ENCODE peak calls at places on chromosomes 1 and 21, in five cellular contexts. R, T, B, P and L are unnamed samples.

GRCh38 chr1:223030871-223031270 is 112.2 kb downstream of the TLR5 start:
- DNase-seq in R (no peak), T (no peak), B (no peak), P (no peak), L (no peak)

GRCh38 chr1:19682257-19682656 is 17.6 kb downstream of the HTR6 start:
- DNase-seq in R (no peak), T (no peak), B (no peak), P (no peak), L (no peak)

GRCh38 chr1:95381980-95382379 is 148.0 kb downstream of the RWDD3 start:
- DNase-seq in R (no peak), T (no peak), B (no peak), P (no peak), L (no peak)

GRCh38 chr1:10522324-10522860 is 47.6 kb downstream of the PEX14 start:
- DNase-seq in R (no peak), T (no peak), B (no peak), P (no peak), L (no peak)

GRCh38 chr1:154768456-154769125 is 101.5 kb downstream of the KCNN3 start:
- DNase-seq in R (no peak), T (no peak), B (no peak), P (no peak), L (no peak)

GRCh38 chr1:23597635-23598388 is 38.5 kb upstream of the ID3 start:
- DNase-seq in R (no peak), T (no peak), B (no peak), P (no peak), L (no peak)

GRCh38 chr1:50023292-50024159 is at the start of gene AGBL4:
- DNase-seq in R (no peak), T (no peak), B (no peak), P (peak; percentile 12), L (no peak)

GRCh38 chr1:1183833-1184775 is 10.4 kb downstream of the TTLL10 start:
- DNase-seq in R (no peak), T (no peak), B (peak; percentile 0), P (no peak), L (no peak)

GRCh38 chr1:157482174-157482573 is 70.1 kb downstream of the FCRL5 start:
- DNase-seq in R (no peak), T (no peak), B (no peak), P (no peak), L (no peak)

GRCh38 chr1:93338426-93338825 is 7.3 kb upstream of the DR1 start:
- DNase-seq in R (no peak), T (no peak), B (no peak), P (peak; percentile 28), L (no peak)

GRCh38 chr1:230262867-230263572 is 163.1 kb downstream of the PGBD5 start:
- DNase-seq in R (no peak), T (peak; percentile 13), B (no peak), P (no peak), L (no peak)

GRCh38 chr1:236980673-236981072 is 23.6 kb downstream of the MT1HL1 start:
- DNase-seq in R (no peak), T (no peak), B (no peak), P (no peak), L (no peak)

GRCh38 chr1:59814901-59815825 is at the start of gene HOOK1:
- DNase-seq in R (no peak), T (no peak), B (no peak), P (peak; percentile 1), L (no peak)

GRCh38 chr1:173669491-173669941 is at the start of gene ANKRD45:
- DNase-seq in R (no peak), T (no peak), B (no peak), P (peak; percentile 43), L (no peak)

GRCh38 chr1:225462714-225463574 is 35.1 kb upstream of the LBR start:
- DNase-seq in R (no peak), T (no peak), B (no peak), P (no peak), L (no peak)

GRCh38 chr21:36538761-36539160 is 58.8 kb upstream of the CLDN14 start:
- DNase-seq in R (no peak), T (no peak), B (no peak), P (no peak), L (no peak)

GRCh38 chr1:100631015-100631521 is 88.5 kb upstream of the VCAM1 start:
- DNase-seq in R (no peak), T (no peak), B (no peak), P (no peak), L (no peak)

GRCh38 chr1:157137051-157137772 is 983 bp downstream of the ETV3 start:
- DNase-seq in R (no peak), T (no peak), B (no peak), P (peak; percentile 31), L (no peak)

GRCh38 chr1:79004916-79005315 is 1.6 kb downstream of the ADGRL4 start:
- DNase-seq in R (no peak), T (no peak), B (no peak), P (no peak), L (no peak)

GRCh38 chr1:192706936-192707335 is 71.0 kb downstream of the RGS13 start:
- DNase-seq in R (no peak), T (no peak), B (no peak), P (no peak), L (no peak)

GRCh38 chr1:41882068-41882477 is 36.6 kb downstream of the HIVEP3 start:
- DNase-seq in R (no peak), T (no peak), B (no peak), P (no peak), L (no peak)

GRCh38 chr1:9787702-9788101 is 36.1 kb downstream of the CLSTN1 start:
- DNase-seq in R (no peak), T (peak; percentile 44), B (no peak), P (no peak), L (no peak)

GRCh38 chr1:7401814-7402547 is 369.1 kb upstream of the VAMP3 start:
- DNase-seq in R (no peak), T (no peak), B (no peak), P (peak; percentile 95), L (no peak)

GRCh38 chr21:41167348-41168342 is at the start of gene BACE2:
- DNase-seq in R (peak; percentile 81), T (peak; percentile 61), B (no peak), P (peak; percentile 31), L (peak; percentile 77)

GRCh38 chr1:234072793-234073192 is 168.3 kb downstream of the SLC35F3 start:
- DNase-seq in R (no peak), T (no peak), B (no peak), P (no peak), L (no peak)

GRCh38 chr1:205802060-205802459 is 10.9 kb downstream of the SLC41A1 start:
- DNase-seq in R (no peak), T (no peak), B (no peak), P (no peak), L (no peak)

GRCh38 chr1:116824631-116825399 is 70.6 kb downstream of the CD2 start:
- DNase-seq in R (no peak), T (no peak), B (no peak), P (no peak), L (no peak)

GRCh38 chr1:200311256-200311655 is 98.6 kb downstream of the ZNF281 start:
- DNase-seq in R (no peak), T (no peak), B (no peak), P (no peak), L (no peak)

GRCh38 chr21:28699591-28700259 is 293.0 kb downstream of the LTN1 start:
- DNase-seq in R (no peak), T (no peak), B (no peak), P (no peak), L (no peak)

GRCh38 chr1:216665381-216665780 is 57.8 kb downstream of the ESRRG start:
- DNase-seq in R (no peak), T (no peak), B (no peak), P (no peak), L (no peak)

GRCh38 chr1:95371666-95372320 is 137.8 kb downstream of the RWDD3 start:
- DNase-seq in R (no peak), T (no peak), B (no peak), P (no peak), L (no peak)

GRCh38 chr1:226125097-226125630 is 61.4 kb downstream of the ACBD3 start:
- DNase-seq in R (peak; percentile 85), T (peak; percentile 90), B (peak; percentile 80), P (peak; percentile 85), L (peak; percentile 89)

DNA sequence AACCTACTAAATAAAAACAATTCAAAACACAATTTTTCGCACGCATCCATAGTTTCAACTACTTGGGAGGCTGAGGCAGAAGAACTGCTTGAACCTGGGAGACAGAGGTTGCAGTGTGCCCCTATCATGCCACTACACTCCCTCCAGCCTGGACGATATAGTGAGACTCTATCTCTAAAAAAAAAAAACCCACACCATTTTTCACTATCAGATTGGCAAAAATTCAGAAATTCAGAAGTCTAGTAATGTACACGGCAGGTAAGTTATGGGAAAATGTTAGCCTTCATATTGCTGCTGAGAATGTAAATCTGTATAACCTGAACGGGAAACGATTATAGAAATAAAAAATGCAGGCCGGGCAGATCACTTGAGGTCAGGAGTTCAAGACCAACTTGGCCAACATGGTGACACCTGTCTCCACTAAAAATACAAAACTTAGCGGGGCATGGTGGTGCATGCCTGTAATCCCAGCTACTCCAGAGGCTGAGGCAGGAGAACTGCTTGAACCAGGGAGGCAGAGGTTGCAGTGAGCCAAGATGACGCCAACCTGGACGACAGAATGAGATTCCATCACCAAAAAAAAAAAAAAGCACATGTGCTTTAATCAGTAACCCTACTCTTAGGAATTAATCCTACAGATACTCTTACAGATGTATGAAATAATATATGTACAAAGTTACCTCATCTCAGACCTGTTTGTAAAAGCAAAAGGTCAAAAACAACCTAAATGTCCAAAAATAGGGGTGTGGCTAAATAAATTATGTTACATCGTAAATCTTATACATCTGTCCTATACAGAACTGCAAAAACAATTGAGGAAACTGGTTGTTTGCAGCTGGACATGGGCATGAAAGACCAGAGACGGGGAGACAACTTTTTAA is 37.9 kb downstream of the ARID4B start:
- DNase-seq in R (no peak), T (no peak), B (no peak), P (no peak), L (no peak)
- H3K4me3 ChIP-seq in R (no peak overlapping the region), T (no peak overlapping the region), B (no peak overlapping the region), P (no peak overlapping the region), L (no peak overlapping the region)

GRCh38 chr1:150619576-150620509 is 9.6 kb downstream of the ENSA start:
- DNase-seq in R (no peak), T (no peak), B (no peak), P (peak; percentile 51), L (no peak)
- H3K4me1 ChIP-seq in R (peaks cover 28% of the 10 kb centered on the region), T (peaks cover 34% of the 10 kb centered on the region), B (peaks cover 43% of the 10 kb centered on the region), P (peaks cover 23% of the 10 kb centered on the region), L (peaks cover 47% of the 10 kb centered on the region)

GRCh38 chr1:152109231-152109997 is 5.8 kb downstream of the TCHH start:
- DNase-seq in R (no peak), T (no peak), B (no peak), P (no peak), L (no peak)
- H3K9me3 ChIP-seq in R (peaks cover 12% of the 10 kb centered on the region), T (no peaks in the 10 kb centered on the region), B (no peaks in the 10 kb centered on the region), P (peaks cover 6% of the 10 kb centered on the region), L (no peaks in the 10 kb centered on the region)

DNA sequence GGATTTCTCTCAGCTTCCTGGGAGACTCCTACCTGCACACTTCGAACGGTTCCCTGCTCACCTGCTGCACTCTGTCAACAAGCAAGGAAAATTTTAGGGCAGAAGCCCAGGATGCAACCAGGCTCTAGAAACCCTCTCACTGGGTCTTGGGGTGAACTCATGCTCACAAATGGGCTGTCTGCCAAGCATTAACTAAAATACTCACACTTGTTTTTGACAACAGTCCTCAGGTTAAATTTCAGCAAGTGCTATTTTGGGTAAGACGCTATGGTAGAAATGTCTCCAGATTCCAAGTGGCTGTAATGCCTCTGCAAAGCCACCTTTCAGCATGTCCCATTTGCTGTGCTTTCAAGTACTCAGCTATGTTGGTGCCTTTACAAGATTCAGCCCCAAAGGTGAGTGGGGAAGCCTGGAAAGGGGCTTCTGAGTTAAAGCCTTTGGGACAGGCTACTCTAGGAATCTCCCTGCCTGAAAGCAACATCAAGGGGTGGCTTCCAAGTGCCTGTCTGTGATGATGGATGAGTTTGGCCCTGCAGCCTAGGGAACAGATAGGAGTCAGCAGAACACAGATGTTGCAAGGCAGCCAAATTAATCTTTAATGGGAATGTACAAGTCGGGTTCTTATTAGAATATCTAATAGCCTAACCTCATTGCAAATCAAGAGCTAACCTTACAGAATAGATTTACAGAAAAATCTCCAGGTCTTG is 211.9 kb upstream of the SPAG17 start:
- DNase-seq in R (no peak), T (no peak), B (no peak), P (no peak), L (no peak)
- H3K4me3 ChIP-seq in R (no peak overlapping the region), T (no peak overlapping the region), B (no peak overlapping the region), P (no peak overlapping the region), L (no peak overlapping the region)